ENCODE peak calls at places on chromosomes 1 and 21, in nine cellular contexts. R is nephron progenitor cell, A is T-helper 9 cell, H is iris pigment epithelial cell, V is tibial nerve, C is osteoblast, Q is sigmoid colon, O is PC-3, G is omental fat pad. J is an unnamed sample.
A peak's percentile ranks its signal among the peaks of the same experiment; 100 is the strongest.

GRCh38 chr1:59686170-59686569 is 128.6 kb upstream of the HOOK1 start:
- DNase-seq in G (no peak), Q (no peak), A (no peak), H (no peak), O (peak; percentile 17), C (no peak), V (no peak), R (no peak), J (no peak)

GRCh38 chr1:152049291-152050073 is 12.7 kb upstream of the S100A11 start:
- DNase-seq in O (peak; percentile 72), V (no peak), G (no peak), C (no peak), R (no peak), H (peak; percentile 88), Q (no peak), A (no peak), J (no peak)

GRCh38 chr1:175471039-175471800 is 272.2 kb downstream of the TNR start:
- DNase-seq in A (no peak), O (peak; percentile 34), H (no peak), G (no peak), V (no peak), R (no peak), C (no peak), Q (no peak), J (no peak)

GRCh38 chr21:43602277-43603229 is 56.7 kb downstream of the HSF2BP start:
- DNase-seq in A (no peak), G (no peak), Q (no peak), C (no peak), R (no peak), V (no peak), O (no peak), H (no peak), J (no peak)

GRCh38 chr1:178169649-178170048 is 75.7 kb downstream of the RASAL2 start:
- DNase-seq in R (no peak), H (no peak), C (no peak), O (no peak), A (no peak), Q (no peak), G (no peak), V (no peak), J (no peak)

GRCh38 chr1:243420968-243421675 is 165.3 kb downstream of the SDCCAG8 start:
- DNase-seq in V (no peak), Q (no peak), A (no peak), H (no peak), O (peak; percentile 25), R (no peak), G (no peak), C (no peak), J (no peak)

GRCh38 chr1:202615501-202616354 is 94.5 kb downstream of the SYT2 start:
- DNase-seq in H (no peak), R (no peak), V (no peak), O (peak; percentile 14), A (no peak), C (peak; percentile 55), Q (no peak), G (no peak), J (no peak)

GRCh38 chr1:42747125-42747524 is 7.1 kb upstream of the CLDN19 start:
- DNase-seq in Q (no peak), R (peak; percentile 71), V (peak; percentile 19), H (no peak), A (peak; percentile 39), C (peak; percentile 95), G (no peak), O (peak; percentile 31), J (peak; percentile 55)

GRCh38 chr1:1246601-1247340 is at the start of gene C1QTNF12:
- DNase-seq in Q (no peak), V (no peak), R (peak; percentile 54), C (peak; percentile 92), O (no peak), A (no peak), G (no peak), H (no peak), J (no peak)

GRCh38 chr21:37072239-37072987 is 458 bp downstream of the PIGP start:
- DNase-seq in Q (peak; percentile 88), R (peak; percentile 76), O (peak; percentile 62), G (peak; percentile 62), V (peak; percentile 50), A (peak; percentile 60), C (peak; percentile 83), H (peak; percentile 79), J (no peak)

GRCh38 chr1:220711086-220711809 is 21.1 kb downstream of the C1orf115 start:
- DNase-seq in O (no peak), C (no peak), R (no peak), V (no peak), A (no peak), G (no peak), H (no peak), Q (no peak), J (no peak)

GRCh38 chr1:50491142-50491541 is 67.9 kb upstream of the DMRTA2 start:
- DNase-seq in C (no peak), O (no peak), G (no peak), A (no peak), Q (no peak), H (peak; percentile 29), R (no peak), V (no peak), J (no peak)

GRCh38 chr1:18816808-18817207 is 42.7 kb downstream of the TAS1R2 start:
- DNase-seq in R (no peak), V (no peak), A (no peak), O (no peak), C (peak; percentile 53), G (no peak), H (no peak), Q (no peak), J (no peak)

GRCh38 chr1:83882906-83883305 is 116.0 kb downstream of the TTLL7 start:
- DNase-seq in H (peak; percentile 64), Q (no peak), V (no peak), R (peak; percentile 4), C (no peak), O (peak; percentile 90), G (no peak), A (no peak), J (no peak)

GRCh38 chr1:21106238-21106637 is 70.5 kb downstream of the EIF4G3 start:
- DNase-seq in H (no peak), R (no peak), Q (no peak), C (no peak), A (no peak), G (no peak), V (no peak), O (no peak), J (no peak)

GRCh38 chr1:225882699-225883615 is 777 bp upstream of the TMEM63A start:
- DNase-seq in O (peak; percentile 59), A (no peak), H (peak; percentile 55), C (peak; percentile 97), V (peak; percentile 16), R (peak; percentile 59), G (no peak), Q (peak; percentile 81), J (peak; percentile 51)

GRCh38 chr1:102842606-102843005 is 265.7 kb downstream of the COL11A1 start:
- DNase-seq in V (no peak), Q (no peak), H (no peak), O (no peak), C (no peak), A (no peak), R (no peak), G (no peak), J (no peak)

GRCh38 chr21:41641821-41642368 is 125.0 kb downstream of the RIPK4 start:
- DNase-seq in A (no peak), H (peak; percentile 94), O (peak; percentile 97), C (peak; percentile 96), V (peak; percentile 43), R (no peak), G (peak; percentile 43), Q (peak; percentile 84), J (no peak)

GRCh38 chr1:99725996-99726395 is 40.4 kb downstream of the FRRS1 start:
- DNase-seq in O (no peak), R (no peak), G (no peak), C (no peak), Q (no peak), V (no peak), H (no peak), A (no peak), J (no peak)

GRCh38 chr1:199009447-199009846 is 370.6 kb downstream of the PTPRC start:
- DNase-seq in G (no peak), Q (no peak), R (no peak), C (no peak), V (no peak), A (no peak), O (no peak), H (no peak), J (no peak)

J was measured in endothelial cell.